ENCODE peak calls at places on chromosomes 4 and X, in ten cellular contexts. Q, Y, H, D, J, I, G, T, A and W are unnamed samples.

GRCh38 chr4:93710101-93710846 is 118.3 kb upstream of the ATOH1 start:
- DNase-seq in J (peak), D (no peak), Y (no peak), G (no peak), Q (no peak), H (peak), T (no peak), A (no peak), I (peak), W (peak)

GRCh38 chrX:68823413-68824151 is 5.2 kb upstream of the EFNB1 start:
- DNase-seq in H (no peak), G (no peak), D (no peak), Y (no peak), Q (no peak), J (no peak), A (no peak), I (no peak), T (no peak), W (no peak)

GRCh38 chrX:155048997-155049619 is 21.8 kb downstream of the CMC4 start:
- DNase-seq in Q (peak), Y (no peak), A (no peak), H (peak), D (peak), I (peak), J (peak), T (peak), G (no peak), W (peak)

GRCh38 chrX:20623448-20623847 is 356.7 kb upstream of the RPS6KA3 start:
- DNase-seq in Y (no peak), H (peak), A (no peak), I (no peak), D (no peak), J (no peak), Q (no peak), T (no peak), G (no peak), W (no peak)

GRCh38 chr4:6043843-6044242 is 25.6 kb upstream of the C4orf50 start:
- DNase-seq in T (no peak), I (no peak), A (no peak), D (no peak), Y (no peak), Q (no peak), H (no peak), G (no peak), J (no peak), W (no peak)

GRCh38 chr4:166279261-166279660 is 406.2 kb downstream of the TLL1 start:
- DNase-seq in Y (no peak), D (no peak), G (no peak), T (no peak), J (no peak), A (no peak), H (no peak), I (no peak), Q (no peak), W (no peak)

GRCh38 chr4:95929448-95930064 is 89.7 kb downstream of the PDHA2 start:
- DNase-seq in J (no peak), H (peak), I (peak), D (no peak), T (no peak), G (no peak), A (no peak), Q (no peak), Y (no peak), W (peak)

GRCh38 chr4:105273230-105273629 is 126.6 kb downstream of the TET2 start:
- DNase-seq in Y (no peak), Q (no peak), H (no peak), G (no peak), D (no peak), T (no peak), I (no peak), A (no peak), J (no peak), W (no peak)

GRCh38 chr4:159353422-159354116 is 250.7 kb downstream of the RAPGEF2 start:
- DNase-seq in G (no peak), I (no peak), Q (no peak), J (no peak), A (no peak), T (no peak), D (no peak), H (no peak), Y (no peak), W (no peak)

GRCh38 chr4:3429651-3430050 is 12.1 kb upstream of the HGFAC start:
- DNase-seq in A (no peak), Q (no peak), T (no peak), D (no peak), Y (no peak), G (no peak), J (no peak), I (no peak), H (no peak), W (no peak)

GRCh38 chr4:147617173-147617840 is at the start of gene TMEM184C:
- DNase-seq in G (peak), H (peak), J (peak), Q (peak), I (peak), D (peak), T (peak), A (peak), Y (peak), W (peak)
- TF ChIP-seq POLR2A in G (peak), H (peak), J (peak), Q (peak), I (peak), D (peak), T (peak), A (no peak), Y (peak), W (peak)

GRCh38 chr4:152679414-152680281 is at the start of gene TMEM154:
- DNase-seq in G (peak), Y (peak), H (peak), J (peak), Q (peak), D (peak), T (peak), A (peak), I (peak), W (peak)
- TF ChIP-seq POLR2A in G (no peak), Y (peak), H (no peak), J (no peak), Q (peak), D (no peak), T (peak), A (no peak), I (peak), W (no peak)

DNA sequence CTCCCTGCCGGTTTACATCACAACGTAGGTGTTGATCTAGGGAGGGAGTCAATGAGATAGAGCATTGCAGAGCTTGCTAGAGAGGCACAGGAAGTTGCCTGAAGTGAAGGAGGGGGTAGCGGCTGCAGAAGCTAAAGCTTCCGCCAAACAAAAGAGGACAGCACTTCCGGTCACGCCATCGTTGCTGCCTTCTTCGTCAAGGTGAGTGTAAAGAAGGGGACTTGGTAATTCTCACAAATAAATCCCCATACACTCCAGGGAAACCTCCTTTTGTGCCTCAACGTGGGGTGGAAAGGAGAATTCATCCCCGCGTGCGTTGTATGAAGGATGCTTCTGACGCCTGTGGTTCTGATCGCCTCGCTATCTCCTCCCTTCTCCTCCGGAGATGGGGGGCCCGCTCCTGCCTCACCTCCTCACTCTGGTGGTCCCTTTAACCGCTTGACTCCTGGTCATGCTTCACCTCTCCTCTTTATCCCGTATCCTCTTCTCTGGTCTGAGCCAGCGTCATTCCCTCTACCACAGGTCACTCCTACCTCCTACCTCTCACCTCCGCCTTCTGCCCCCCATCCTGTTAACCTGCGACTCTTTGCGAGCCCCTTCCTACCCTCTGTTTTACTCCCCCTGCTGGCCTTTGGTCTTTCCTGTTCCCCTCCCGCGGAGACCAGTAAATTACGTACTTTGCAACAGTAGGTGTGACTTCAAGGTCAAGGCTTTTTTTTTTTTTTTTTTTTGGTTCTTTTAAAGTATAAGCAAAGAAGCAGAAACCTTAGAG is 59.9 kb downstream of the GSPT2 start:
- DNase-seq in D (peak), I (no peak), G (peak), Y (no peak), T (peak), Q (peak), A (peak), H (peak), J (peak), W (peak)
- TF ChIP-seq POLR2A in D (no peak), I (no peak), G (no peak), Y (no peak), T (no peak), Q (peak), A (no peak), H (no peak), J (no peak), W (peak)

DNA sequence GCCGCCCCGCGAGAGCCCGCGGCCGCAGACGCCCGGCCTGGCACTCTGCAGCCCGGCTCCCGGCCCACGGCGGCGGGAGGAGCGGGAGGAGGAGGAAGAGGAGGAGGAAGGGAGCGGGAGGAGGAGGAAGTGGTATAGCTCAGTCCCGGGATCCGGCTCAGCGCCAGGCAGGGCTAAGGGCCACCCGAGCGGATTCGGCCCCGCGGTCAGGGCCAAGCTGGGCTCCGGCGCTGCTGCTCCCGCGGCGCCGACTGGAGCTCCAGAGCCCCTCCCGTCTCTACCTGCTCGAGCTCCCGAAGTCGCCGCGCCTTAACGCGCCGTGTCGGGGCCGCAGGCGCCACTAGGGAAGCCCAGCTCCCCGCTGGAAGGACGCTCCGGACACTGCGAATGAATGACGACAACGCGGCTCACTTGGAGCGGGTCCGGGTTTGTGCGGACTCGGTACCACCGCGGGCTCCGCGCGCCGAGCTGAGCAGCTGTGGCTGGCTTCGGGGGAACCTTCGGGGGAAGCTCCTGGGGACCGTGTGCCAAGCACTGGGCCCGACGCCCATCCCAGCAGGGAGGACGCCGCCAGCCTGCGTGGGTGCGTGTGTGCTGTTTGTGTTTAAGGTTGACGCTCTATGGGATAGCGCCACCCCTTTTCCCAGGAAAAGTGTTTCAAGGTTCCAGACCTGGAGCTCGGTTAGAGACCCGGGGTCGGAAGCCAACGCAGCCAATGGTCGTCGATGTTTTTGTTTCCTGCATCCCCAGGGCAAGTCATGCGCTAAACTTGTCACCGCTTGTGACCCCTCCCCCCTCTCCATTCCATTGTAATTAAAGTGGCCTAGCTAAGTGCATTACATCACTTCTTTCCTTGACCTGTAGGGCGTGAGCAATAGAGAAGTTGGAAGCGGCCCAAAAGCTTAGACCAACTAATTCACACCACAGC is at the start of gene TBC1D9:
- DNase-seq in G (peak), D (peak), Y (peak), A (peak), J (peak), I (peak), H (peak), T (peak), Q (peak), W (peak)
- TF ChIP-seq POLR2A in G (peak), D (peak), Y (peak), A (no peak), J (no peak), I (no peak), H (peak), T (peak), Q (peak), W (no peak)

GRCh38 chr4:82890913-82891727 is at the start of gene SEC31A:
- DNase-seq in I (peak), Y (peak), Q (peak), A (peak), D (peak), G (peak), H (peak), T (peak), J (peak), W (peak)
- TF ChIP-seq POLR2A in I (peak), Y (peak), Q (peak), A (no peak), D (peak), G (peak), H (peak), T (peak), J (peak), W (peak)